ENCODE peak calls at places on chromosomes 16 and 17, in nine cellular contexts. I, N, G, O, Y, H, Z, X and Q are unnamed samples.

GRCh38 chr16:825298-826061 is 24.9 kb upstream of the GNG13 start:
- DNase-seq in I (no peak), N (no peak), G (no peak), O (no peak), Y (no peak), H (no peak), Z (no peak), X (no peak), Q (peak; percentile 87)

GRCh38 chr17:27295945-27296344 is 2.0 kb downstream of the WSB1 start:
- DNase-seq in I (no peak), N (no peak), G (no peak), O (no peak), Y (no peak), H (no peak), Z (no peak), X (no peak), Q (no peak)

GRCh38 chr16:75494696-75495601 is at the start of gene CHST6:
- DNase-seq in I (no peak), N (no peak), G (peak; percentile 67), O (no peak), Y (no peak), H (no peak), Z (no peak), X (no peak), Q (no peak)

GRCh38 chr16:84718-85452 is 6.9 kb downstream of the MPG start:
- DNase-seq in I (no peak), N (peak; percentile 53), G (peak; percentile 71), O (peak; percentile 96), Y (peak; percentile 65), H (peak; percentile 81), Z (no peak), X (no peak), Q (peak; percentile 80)

GRCh38 chr17:72837335-72837734 is 255.2 kb downstream of the SLC39A11 start:
- DNase-seq in I (no peak), N (no peak), G (no peak), O (no peak), Y (no peak), H (no peak), Z (no peak), X (no peak), Q (no peak)

GRCh38 chr16:84652565-84652964 is 4.3 kb downstream of the KLHL36 start:
- DNase-seq in I (no peak), N (no peak), G (no peak), O (no peak), Y (no peak), H (no peak), Z (no peak), X (no peak), Q (no peak)

GRCh38 chr17:33492731-33493260 is 199.7 kb upstream of the ASIC2 start:
- DNase-seq in I (no peak), N (no peak), G (no peak), O (no peak), Y (no peak), H (no peak), Z (no peak), X (no peak), Q (no peak)

GRCh38 chr17:57911834-57912673 is 43.2 kb downstream of the CUEDC1 start:
- DNase-seq in I (peak; percentile 96), N (peak; percentile 97), G (no peak), O (no peak), Y (no peak), H (no peak), Z (no peak), X (peak; percentile 96), Q (peak; percentile 89)

GRCh38 chr17:76545918-76546555 is 6.2 kb downstream of the PRCD start:
- DNase-seq in I (no peak), N (no peak), G (no peak), O (no peak), Y (no peak), H (no peak), Z (no peak), X (no peak), Q (no peak)

GRCh38 chr17:2517539-2517938 is 5.9 kb upstream of the METTL16 start:
- DNase-seq in I (no peak), N (no peak), G (no peak), O (no peak), Y (no peak), H (no peak), Z (no peak), X (no peak), Q (no peak)

GRCh38 chr17:9948967-9949366 is 43.9 kb upstream of the RCVRN start:
- DNase-seq in I (no peak), N (no peak), G (no peak), O (no peak), Y (no peak), H (no peak), Z (no peak), X (no peak), Q (no peak)

GRCh38 chr16:55324491-55325447 is 766 bp downstream of the IRX6 start:
- DNase-seq in I (no peak), N (no peak), G (no peak), O (no peak), Y (no peak), H (no peak), Z (no peak), X (peak; percentile 93), Q (peak; percentile 17)

GRCh38 chr16:85535352-85536072 is 77.6 kb upstream of the GSE1 start:
- DNase-seq in I (no peak), N (peak; percentile 42), G (no peak), O (no peak), Y (no peak), H (no peak), Z (no peak), X (no peak), Q (no peak)

GRCh38 chr17:61617261-61617660 is 26.2 kb upstream of the NACA2 start:
- DNase-seq in I (no peak), N (no peak), G (no peak), O (peak; percentile 9), Y (no peak), H (no peak), Z (no peak), X (no peak), Q (no peak)

GRCh38 chr17:73247728-73248127 is 14.0 kb downstream of the CPSF4L start:
- DNase-seq in I (no peak), N (no peak), G (no peak), O (peak; percentile 16), Y (no peak), H (no peak), Z (no peak), X (no peak), Q (no peak)

GRCh38 chr16:66927012-66927436 is 1.7 kb upstream of the RRAD start:
- DNase-seq in I (no peak), N (no peak), G (no peak), O (peak; percentile 88), Y (no peak), H (no peak), Z (peak; percentile 52), X (no peak), Q (no peak)

GRCh38 chr17:42544874-42545283 is 7.8 kb upstream of the HSD17B1 start:
- DNase-seq in I (no peak), N (no peak), G (no peak), O (no peak), Y (no peak), H (no peak), Z (no peak), X (no peak), Q (no peak)

GRCh38 chr16:12452549-12452948 is 351.1 kb downstream of the CPPED1 start:
- DNase-seq in I (no peak), N (no peak), G (no peak), O (no peak), Y (no peak), H (no peak), Z (no peak), X (peak; percentile 17), Q (no peak)

GRCh38 chr17:62859146-62859545 is 51.0 kb upstream of the MARCHF10 start:
- DNase-seq in I (no peak), N (no peak), G (no peak), O (peak; percentile 21), Y (no peak), H (no peak), Z (no peak), X (no peak), Q (no peak)

GRCh38 chr17:51128089-51128488 is 7.4 kb upstream of the SPAG9 start:
- DNase-seq in I (no peak), N (no peak), G (no peak), O (no peak), Y (no peak), H (no peak), Z (no peak), X (no peak), Q (no peak)

GRCh38 chr17:61420745-61421398 is 21.2 kb downstream of the TBX2 start:
- DNase-seq in I (no peak), N (no peak), G (no peak), O (no peak), Y (no peak), H (no peak), Z (no peak), X (no peak), Q (no peak)

GRCh38 chr16:11321662-11322061 is 23.6 kb upstream of the RMI2 start:
- DNase-seq in I (no peak), N (no peak), G (no peak), O (no peak), Y (no peak), H (no peak), Z (no peak), X (no peak), Q (no peak)

GRCh38 chr17:74325743-74326379 is at the start of gene KIF19:
- DNase-seq in I (no peak), N (peak; percentile 55), G (peak; percentile 95), O (no peak), Y (no peak), H (peak; percentile 17), Z (no peak), X (no peak), Q (peak; percentile 15)

GRCh38 chr17:7011942-7012254 is 526 bp upstream of the RNASEK start:
- DNase-seq in I (no peak), N (no peak), G (no peak), O (no peak), Y (no peak), H (no peak), Z (no peak), X (no peak), Q (no peak)
- TF ChIP-seq POLR2A in I (no peak), N (no peak), G (no peak), O (no peak), Y (no peak), H (no peak), Z (no peak), X (no peak), Q (no peak)

GRCh38 chr16:31202402-31203385 is at the start of gene PYCARD:
- DNase-seq in I (no peak), N (peak; percentile 45), G (no peak), O (peak; percentile 19), Y (no peak), H (peak; percentile 68), Z (no peak), X (peak; percentile 94), Q (peak; percentile 38)
- TF ChIP-seq POLR2A in I (no peak), N (no peak), G (no peak), O (no peak), Y (peak; percentile 76), H (peak; percentile 50), Z (peak; percentile 51), X (no peak), Q (no peak)

GRCh38 chr17:17493249-17493985 is 2.8 kb downstream of the RASD1 start:
- DNase-seq in I (no peak), N (peak; percentile 67), G (no peak), O (no peak), Y (no peak), H (no peak), Z (no peak), X (peak; percentile 86), Q (no peak)
- TF ChIP-seq POLR2A in I (no peak), N (no peak), G (no peak), O (no peak), Y (peak; percentile 34), H (no peak), Z (no peak), X (no peak), Q (no peak)

GRCh38 chr17:28599311-28600184 is 723 bp upstream of the SPAG5 start:
- DNase-seq in I (peak; percentile 34), N (peak; percentile 71), G (peak; percentile 50), O (peak; percentile 94), Y (peak; percentile 58), H (peak; percentile 41), Z (peak; percentile 72), X (peak; percentile 88), Q (peak; percentile 80)
- TF ChIP-seq POLR2A in I (no peak), N (no peak), G (no peak), O (peak; percentile 82), Y (no peak), H (peak; percentile 42), Z (no peak), X (no peak), Q (peak; percentile 3)